ENCODE peak calls at places on chromosomes 3 and 15, in nine cellular contexts. Q is CD4-positive, alpha-beta T cell; G is stimulated activated CD4-positive, alpha-beta T cell treated with anti-CD3 and anti-CD28 coated beads, Interleukin-4, amount 100 ng/mL, for 48 hours; K is naive B cell; S is fibroblast of pulmonary artery; R is RWPE1; V is stimulated activated effector memory CD8-positive, alpha-beta T cell treated with anti-CD3 and anti-CD28 coated beads, Interleukin-12 subunit alpha, Interleukin-12 subunit beta, amount 100 ng/mL, for 72 hours; M is NAMALWA; L is neuronal stem cell. D is an unnamed sample.

GRCh38 chr15:23570466-23570865 is 5.0 kb downstream of the MKRN3 start:
- DNase-seq in L (peak; percentile 30), K (no peak), G (no peak), S (peak; percentile 1), V (no peak), R (no peak), Q (no peak), M (no peak), D (no peak)

GRCh38 chr15:69099976-69100375 is 60.5 kb upstream of the GLCE start:
- DNase-seq in S (no peak), R (no peak), Q (no peak), K (no peak), G (no peak), L (no peak), M (no peak), V (no peak), D (no peak)

GRCh38 chr3:188411750-188412149 is 257.8 kb downstream of the LPP start:
- DNase-seq in R (no peak), V (no peak), M (no peak), K (no peak), L (no peak), S (no peak), Q (no peak), G (no peak), D (no peak)

GRCh38 chr3:193145248-193145647 is 95.8 kb upstream of the PLAAT1 start:
- DNase-seq in L (no peak), K (no peak), R (no peak), Q (no peak), V (no peak), S (no peak), M (no peak), G (no peak), D (no peak)

GRCh38 chr15:24848050-24848449 is 106.7 kb upstream of the SNRPN start:
- DNase-seq in R (no peak), V (no peak), L (no peak), G (no peak), M (no peak), Q (no peak), K (no peak), S (peak; percentile 44), D (no peak)

GRCh38 chr3:5126586-5126985 is 4.5 kb downstream of the ARL8B start:
- DNase-seq in Q (no peak), S (peak; percentile 76), V (no peak), G (no peak), L (no peak), M (no peak), R (no peak), K (no peak), D (no peak)

GRCh38 chr3:65583203-65583602 is 455.5 kb downstream of the MAGI1 start:
- DNase-seq in S (no peak), G (no peak), M (no peak), L (no peak), V (no peak), R (no peak), K (no peak), Q (no peak), D (no peak)

GRCh38 chr3:169891886-169892285 is 19.5 kb upstream of the SAMD7 start:
- DNase-seq in M (no peak), K (no peak), G (no peak), L (no peak), Q (no peak), V (no peak), R (no peak), S (no peak), D (no peak)

GRCh38 chr15:78083687-78084358 is 6.3 kb upstream of the TBC1D2B start:
- DNase-seq in Q (no peak), R (no peak), V (no peak), L (no peak), M (no peak), K (no peak), G (no peak), S (no peak), D (no peak)

GRCh38 chr3:113948015-113948917 is 453 bp downstream of the ZDHHC23 start:
- DNase-seq in L (peak; percentile 47), R (peak; percentile 18), S (no peak), G (peak; percentile 11), M (peak; percentile 56), K (peak; percentile 58), Q (peak; percentile 5), V (no peak), D (peak; percentile 32)

GRCh38 chr3:157086053-157086761 is 73.7 kb downstream of the CCNL1 start:
- DNase-seq in R (no peak), Q (no peak), V (no peak), K (no peak), M (no peak), L (no peak), G (no peak), S (no peak), D (no peak)

GRCh38 chr3:138684411-138684810 is 75.8 kb downstream of the FAIM start:
- DNase-seq in Q (no peak), K (no peak), M (no peak), S (no peak), G (no peak), V (no peak), L (no peak), R (no peak), D (peak; percentile 53)

GRCh38 chr3:64174328-64174727 is 50.9 kb downstream of the PRICKLE2 start:
- DNase-seq in S (no peak), G (no peak), Q (no peak), M (no peak), L (no peak), V (no peak), K (no peak), R (no peak), D (no peak)

GRCh38 chr3:81419196-81419595 is 342.2 kb downstream of the GBE1 start:
- DNase-seq in L (no peak), R (peak; percentile 2), S (peak; percentile 59), G (no peak), M (peak; percentile 9), K (no peak), V (no peak), Q (no peak), D (peak; percentile 10)

GRCh38 chr3:191356586-191357439 is 26.5 kb upstream of the UTS2B start:
- DNase-seq in G (no peak), L (no peak), M (no peak), K (no peak), S (peak; percentile 68), Q (no peak), R (peak; percentile 61), V (no peak), D (no peak)

GRCh38 chr3:105277656-105278055 is 89.1 kb upstream of the ALCAM start:
- DNase-seq in R (no peak), V (no peak), M (no peak), S (peak; percentile 42), L (no peak), G (no peak), K (no peak), Q (no peak), D (no peak)

D was measured in KBM-7.